ENCODE peak calls at places on chromosomes 16 and 17, in ten cellular contexts. One of them, this sample, is unnamed.

GRCh38 chr16:59021751-59022150 is 287.6 kb upstream of the GOT2 start:
- DNase-seq in A549: peak
- DNase-seq in stomach: no peak
- DNase-seq in lower lobe of right lung: no peak
- DNase-seq in lung: no peak
- DNase-seq in upper lobe of right lung: no peak
- DNase-seq in pancreas: no peak
- DNase-seq in left ventricle myocardium inferior: no peak
- DNase-seq in heart left ventricle: no peak
- DNase-seq in uterus: no peak
- DNase-seq in this sample: no peak

GRCh38 chr17:63042443-63042842 is 76.4 kb downstream of the TANC2 start:
- DNase-seq in heart left ventricle: no peak
- DNase-seq in A549: no peak
- DNase-seq in pancreas: no peak
- DNase-seq in lung: no peak
- DNase-seq in lower lobe of right lung: no peak
- DNase-seq in stomach: no peak
- DNase-seq in left ventricle myocardium inferior: no peak
- DNase-seq in upper lobe of right lung: no peak
- DNase-seq in uterus: no peak
- DNase-seq in this sample: no peak

GRCh38 chr16:27822529-27823437 is 240.7 kb downstream of the GSG1L start:
- DNase-seq in pancreas: no peak
- DNase-seq in uterus: no peak
- DNase-seq in heart left ventricle: no peak
- DNase-seq in A549: no peak
- DNase-seq in stomach: peak
- DNase-seq in lower lobe of right lung: no peak
- DNase-seq in upper lobe of right lung: peak
- DNase-seq in lung: no peak
- DNase-seq in left ventricle myocardium inferior: no peak
- DNase-seq in this sample: no peak

GRCh38 chr17:20091161-20092029 is 82.2 kb downstream of the SPECC1 start:
- DNase-seq in left ventricle myocardium inferior: peak
- DNase-seq in pancreas: no peak
- DNase-seq in stomach: no peak
- DNase-seq in uterus: no peak
- DNase-seq in lung: no peak
- DNase-seq in upper lobe of right lung: no peak
- DNase-seq in heart left ventricle: peak
- DNase-seq in A549: no peak
- DNase-seq in lower lobe of right lung: no peak
- DNase-seq in this sample: no peak

GRCh38 chr16:85522842-85523601 is 90.1 kb upstream of the GSE1 start:
- DNase-seq in lung: no peak
- DNase-seq in uterus: peak
- DNase-seq in pancreas: no peak
- DNase-seq in stomach: peak
- DNase-seq in upper lobe of right lung: no peak
- DNase-seq in A549: no peak
- DNase-seq in lower lobe of right lung: no peak
- DNase-seq in left ventricle myocardium inferior: no peak
- DNase-seq in heart left ventricle: no peak
- DNase-seq in this sample: no peak

GRCh38 chr16:3065069-3065741 is at the start of gene IL32:
- DNase-seq in left ventricle myocardium inferior: peak
- DNase-seq in lower lobe of right lung: no peak
- DNase-seq in A549: peak
- DNase-seq in upper lobe of right lung: no peak
- DNase-seq in uterus: no peak
- DNase-seq in stomach: peak
- DNase-seq in heart left ventricle: peak
- DNase-seq in lung: peak
- DNase-seq in pancreas: peak
- DNase-seq in this sample: peak

GRCh38 chr16:73418051-73418450 is 370.1 kb upstream of the ZFHX3 start:
- DNase-seq in upper lobe of right lung: no peak
- DNase-seq in A549: no peak
- DNase-seq in heart left ventricle: no peak
- DNase-seq in lower lobe of right lung: no peak
- DNase-seq in left ventricle myocardium inferior: no peak
- DNase-seq in uterus: no peak
- DNase-seq in pancreas: no peak
- DNase-seq in lung: no peak
- DNase-seq in stomach: no peak
- DNase-seq in this sample: no peak

GRCh38 chr17:48310748-48311213 is 119.2 kb downstream of the SKAP1 start:
- DNase-seq in stomach: no peak
- DNase-seq in A549: no peak
- DNase-seq in lower lobe of right lung: no peak
- DNase-seq in uterus: no peak
- DNase-seq in lung: no peak
- DNase-seq in heart left ventricle: no peak
- DNase-seq in upper lobe of right lung: no peak
- DNase-seq in left ventricle myocardium inferior: no peak
- DNase-seq in pancreas: no peak
- DNase-seq in this sample: no peak

GRCh38 chr17:29347831-29348281 is 42.3 kb upstream of the TAOK1 start:
- DNase-seq in lower lobe of right lung: no peak
- DNase-seq in stomach: no peak
- DNase-seq in left ventricle myocardium inferior: no peak
- DNase-seq in pancreas: no peak
- DNase-seq in uterus: no peak
- DNase-seq in heart left ventricle: no peak
- DNase-seq in upper lobe of right lung: no peak
- DNase-seq in lung: no peak
- DNase-seq in A549: no peak
- DNase-seq in this sample: no peak

GRCh38 chr16:89602952-89603590 is 10.4 kb upstream of the DPEP1 start:
- DNase-seq in upper lobe of right lung: no peak
- DNase-seq in lung: no peak
- DNase-seq in stomach: no peak
- DNase-seq in left ventricle myocardium inferior: no peak
- DNase-seq in uterus: no peak
- DNase-seq in pancreas: no peak
- DNase-seq in A549: no peak
- DNase-seq in heart left ventricle: no peak
- DNase-seq in lower lobe of right lung: no peak
- DNase-seq in this sample: no peak
- H3K27ac ChIP-seq in upper lobe of right lung: no peak
- H3K27ac ChIP-seq in lung: no peak
- H3K27ac ChIP-seq in stomach: no peak
- H3K27ac ChIP-seq in left ventricle myocardium inferior: no peak
- H3K27ac ChIP-seq in uterus: no peak
- H3K27ac ChIP-seq in pancreas: no peak
- H3K27ac ChIP-seq in A549: no peak
- H3K27ac ChIP-seq in heart left ventricle: no peak
- H3K27ac ChIP-seq in lower lobe of right lung: no peak
- H3K27ac ChIP-seq in this sample: no peak

GRCh38 chr17:50541916-50542688 is 4.9 kb upstream of the SPATA20 start:
- DNase-seq in heart left ventricle: peak
- DNase-seq in lung: peak
- DNase-seq in stomach: peak
- DNase-seq in pancreas: peak
- DNase-seq in left ventricle myocardium inferior: peak
- DNase-seq in uterus: peak
- DNase-seq in upper lobe of right lung: peak
- DNase-seq in A549: peak
- DNase-seq in lower lobe of right lung: peak
- DNase-seq in this sample: peak
- TF ChIP-seq CTCF in heart left ventricle: peak
- TF ChIP-seq CTCF in lung: no peak
- TF ChIP-seq CTCF in stomach: no peak
- TF ChIP-seq CTCF in pancreas: no peak
- TF ChIP-seq CTCF in left ventricle myocardium inferior: peak
- TF ChIP-seq CTCF in uterus: no peak
- TF ChIP-seq CTCF in upper lobe of right lung: peak
- TF ChIP-seq CTCF in A549: peak
- TF ChIP-seq CTCF in lower lobe of right lung: peak
- TF ChIP-seq CTCF in this sample: no peak

DNA sequence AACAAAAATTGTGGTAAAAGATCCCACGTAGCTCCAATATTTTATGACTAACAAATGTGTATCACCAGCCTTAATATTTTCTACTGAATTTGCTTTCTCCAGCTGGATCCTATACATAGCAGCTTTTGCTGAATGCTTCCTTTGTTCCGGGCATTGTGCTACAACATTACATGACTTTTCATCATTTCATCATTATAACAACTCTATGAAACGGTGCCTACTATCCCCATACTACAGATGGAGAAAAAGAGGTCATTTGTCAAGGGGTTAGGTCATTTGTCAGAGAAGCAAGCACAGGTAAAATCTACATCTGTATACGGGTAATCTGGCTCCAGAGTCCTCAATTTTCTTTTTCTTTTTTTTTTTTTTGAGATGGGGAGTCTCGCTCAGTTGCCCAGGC is 74.3 kb downstream of the KANSL1 start:
- DNase-seq in left ventricle myocardium inferior: no peak
- DNase-seq in lung: no peak
- DNase-seq in uterus: no peak
- DNase-seq in pancreas: no peak
- DNase-seq in A549: no peak
- DNase-seq in stomach: no peak
- DNase-seq in upper lobe of right lung: no peak
- DNase-seq in lower lobe of right lung: no peak
- DNase-seq in heart left ventricle: no peak
- DNase-seq in this sample: no peak
- H3K27ac ChIP-seq in left ventricle myocardium inferior: peak
- H3K27ac ChIP-seq in lung: no peak
- H3K27ac ChIP-seq in uterus: no peak
- H3K27ac ChIP-seq in pancreas: no peak
- H3K27ac ChIP-seq in A549: no peak
- H3K27ac ChIP-seq in stomach: no peak
- H3K27ac ChIP-seq in upper lobe of right lung: no peak
- H3K27ac ChIP-seq in lower lobe of right lung: no peak
- H3K27ac ChIP-seq in heart left ventricle: no peak
- H3K27ac ChIP-seq in this sample: no peak

GRCh38 chr16:77662241-77662640 is 60.1 kb upstream of the NUDT7 start:
- DNase-seq in pancreas: no peak
- DNase-seq in uterus: no peak
- DNase-seq in stomach: no peak
- DNase-seq in lung: no peak
- DNase-seq in lower lobe of right lung: no peak
- DNase-seq in A549: no peak
- DNase-seq in heart left ventricle: no peak
- DNase-seq in left ventricle myocardium inferior: no peak
- DNase-seq in upper lobe of right lung: no peak
- DNase-seq in this sample: no peak

GRCh38 chr16:77660311-77660710 is 62.0 kb upstream of the NUDT7 start:
- DNase-seq in A549: peak
- DNase-seq in left ventricle myocardium inferior: no peak
- DNase-seq in pancreas: no peak
- DNase-seq in uterus: no peak
- DNase-seq in upper lobe of right lung: no peak
- DNase-seq in heart left ventricle: no peak
- DNase-seq in stomach: no peak
- DNase-seq in lower lobe of right lung: no peak
- DNase-seq in lung: no peak
- DNase-seq in this sample: no peak

GRCh38 chr16:77652399-77652798 is 69.9 kb upstream of the NUDT7 start:
- DNase-seq in pancreas: no peak
- DNase-seq in stomach: no peak
- DNase-seq in left ventricle myocardium inferior: no peak
- DNase-seq in lung: no peak
- DNase-seq in heart left ventricle: no peak
- DNase-seq in uterus: no peak
- DNase-seq in lower lobe of right lung: no peak
- DNase-seq in A549: no peak
- DNase-seq in upper lobe of right lung: no peak
- DNase-seq in this sample: no peak

GRCh38 chr16:77657016-77657415 is 65.3 kb upstream of the NUDT7 start:
- DNase-seq in heart left ventricle: no peak
- DNase-seq in lower lobe of right lung: no peak
- DNase-seq in lung: no peak
- DNase-seq in A549: peak
- DNase-seq in uterus: no peak
- DNase-seq in left ventricle myocardium inferior: no peak
- DNase-seq in stomach: no peak
- DNase-seq in upper lobe of right lung: no peak
- DNase-seq in pancreas: no peak
- DNase-seq in this sample: no peak
- TF ChIP-seq CTCF in heart left ventricle: no peak
- TF ChIP-seq CTCF in lower lobe of right lung: no peak
- TF ChIP-seq CTCF in lung: no peak
- TF ChIP-seq CTCF in A549: no peak
- TF ChIP-seq CTCF in uterus: no peak
- TF ChIP-seq CTCF in left ventricle myocardium inferior: no peak
- TF ChIP-seq CTCF in stomach: no peak
- TF ChIP-seq CTCF in upper lobe of right lung: no peak
- TF ChIP-seq CTCF in pancreas: no peak
- TF ChIP-seq CTCF in this sample: no peak

DNA sequence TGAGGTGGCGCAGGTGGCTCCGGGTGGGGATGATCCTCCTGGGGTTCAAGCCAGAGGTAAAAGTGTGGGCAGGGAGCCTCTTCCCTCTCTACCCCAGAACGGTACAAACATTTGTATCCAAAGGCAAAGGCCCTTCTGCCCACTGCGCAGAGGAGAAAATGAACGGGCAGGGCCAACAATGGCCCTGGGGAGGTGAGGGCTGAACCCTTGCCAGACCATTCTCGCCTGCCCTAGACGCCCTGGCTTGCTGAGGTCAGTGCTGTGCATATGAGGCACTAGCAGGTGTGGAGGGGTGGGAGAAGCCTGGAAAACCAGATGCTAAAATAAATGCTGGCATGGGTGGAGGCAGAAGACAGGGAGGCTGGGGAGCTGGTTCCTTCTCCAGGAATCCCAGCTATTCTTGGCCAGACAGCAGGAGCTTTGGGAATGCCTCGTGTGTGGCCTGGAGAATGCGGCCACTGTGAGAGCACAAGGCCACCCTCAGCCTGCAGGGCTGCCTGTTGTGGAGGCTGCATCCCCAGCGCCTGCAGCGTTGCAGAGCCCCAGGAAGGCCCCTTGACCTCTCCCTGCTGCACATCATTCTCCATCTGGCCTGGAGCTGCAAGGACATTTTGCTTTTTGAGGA is 4.5 kb downstream of the C17orf50 start:
- DNase-seq in stomach: no peak
- DNase-seq in lower lobe of right lung: no peak
- DNase-seq in uterus: no peak
- DNase-seq in heart left ventricle: no peak
- DNase-seq in pancreas: no peak
- DNase-seq in left ventricle myocardium inferior: no peak
- DNase-seq in upper lobe of right lung: no peak
- DNase-seq in A549: no peak
- DNase-seq in lung: no peak
- DNase-seq in this sample: no peak
- H3K27ac ChIP-seq in stomach: no peak
- H3K27ac ChIP-seq in lower lobe of right lung: no peak
- H3K27ac ChIP-seq in uterus: no peak
- H3K27ac ChIP-seq in heart left ventricle: no peak
- H3K27ac ChIP-seq in pancreas: no peak
- H3K27ac ChIP-seq in left ventricle myocardium inferior: no peak
- H3K27ac ChIP-seq in upper lobe of right lung: no peak
- H3K27ac ChIP-seq in A549: no peak
- H3K27ac ChIP-seq in lung: no peak
- H3K27ac ChIP-seq in this sample: no peak